ENCODE peak calls at places on chromosomes 13 and 19, in nine cellular contexts. Z is AG08395; Q is kidney tubule cell; W is immature natural killer cell; B is HL-60; L is ELR; G is 8988T; D is keratinocyte; X is activated CD4-positive, alpha-beta T cell treated with anti-CD3 and anti-CD28 coated beads, Interleukin-2, amount 10 ng/mL, durations not matched to agents 7 days and 5 days. J is an unnamed sample.

GRCh38 chr13:59477011-59477410 is 686.7 kb downstream of the DIAPH3 start:
- DNase-seq in Z (no peak), Q (no peak), W (no peak), B (no peak), L (no peak), G (no peak), D (no peak), X (no peak), J (no peak)

GRCh38 chr19:15812059-15812722 is 3.3 kb downstream of the OR10H1 start:
- DNase-seq in Z (no peak), Q (peak), W (no peak), B (peak), L (peak), G (no peak), D (no peak), X (peak), J (no peak)

GRCh38 chr19:29694669-29695627 is 20.1 kb downstream of the C19orf12 start:
- DNase-seq in Z (peak), Q (peak), W (peak), B (peak), L (peak), G (peak), D (no peak), X (peak), J (peak)

GRCh38 chr19:4791183-4792018 is at the start of gene FEM1A:
- DNase-seq in Z (peak), Q (peak), W (peak), B (peak), L (peak), G (peak), D (peak), X (peak), J (peak)

GRCh38 chr19:32464279-32464678 is 58.7 kb downstream of the DPY19L3 start:
- DNase-seq in Z (peak), Q (peak), W (peak), B (no peak), L (peak), G (no peak), D (no peak), X (no peak), J (no peak)

GRCh38 chr19:33294058-33294798 is 8.1 kb downstream of the CEBPA start:
- DNase-seq in Z (no peak), Q (no peak), W (no peak), B (no peak), L (no peak), G (no peak), D (no peak), X (no peak), J (no peak)

GRCh38 chr13:43579321-43579720 is 207.5 kb downstream of the ENOX1 start:
- DNase-seq in Z (no peak), Q (no peak), W (no peak), B (no peak), L (no peak), G (no peak), D (no peak), X (no peak), J (no peak)

GRCh38 chr13:102825921-102826706 is 19.7 kb upstream of the ERCC5 start:
- DNase-seq in Z (peak), Q (peak), W (no peak), B (no peak), L (peak), G (no peak), D (peak), X (no peak), J (no peak)

GRCh38 chr19:33408538-33408937 is 35.0 kb downstream of the CEBPG start:
- DNase-seq in Z (no peak), Q (no peak), W (no peak), B (no peak), L (no peak), G (no peak), D (no peak), X (no peak), J (no peak)

GRCh38 chr13:107365466-107366215 is 797.7 kb upstream of the ARGLU1 start:
- DNase-seq in Z (no peak), Q (peak), W (no peak), B (no peak), L (peak), G (no peak), D (no peak), X (no peak), J (no peak)

J was measured in NCI-H2171.